ENCODE peak calls at places on chromosome 14, in four cellular contexts. X, R, L and Z are unnamed samples.

GRCh38 chr14:68312300-68312699 is 480.6 kb downstream of the ZFP36L1 start:
- DNase-seq in X (no peak), R (no peak), L (no peak), Z (no peak)

GRCh38 chr14:93906341-93907329 is 20.5 kb upstream of the FAM181A start:
- DNase-seq in X (no peak), R (peak; percentile 56), L (peak; percentile 3), Z (no peak)

GRCh38 chr14:19800282-19801117 is 3.1 kb upstream of the OR4N2 start:
- DNase-seq in X (no peak), R (no peak), L (no peak), Z (no peak)

GRCh38 chr14:69554500-69554899 is 20.2 kb downstream of the CCDC177 start:
- DNase-seq in X (no peak), R (no peak), L (no peak), Z (no peak)

GRCh38 chr14:75607842-75608640 is 29.6 kb downstream of the FLVCR2 start:
- DNase-seq in X (no peak), R (no peak), L (no peak), Z (no peak)

GRCh38 chr14:94028450-94028826 is 2.3 kb downstream of the OTUB2 start:
- DNase-seq in X (no peak), R (no peak), L (no peak), Z (no peak)

GRCh38 chr14:80624581-80624980 is 317.0 kb downstream of the CEP128 start:
- DNase-seq in X (no peak), R (no peak), L (no peak), Z (no peak)

GRCh38 chr14:23863836-23864235 is 89.7 kb upstream of the DHRS4 start:
- DNase-seq in X (no peak), R (no peak), L (no peak), Z (no peak)

GRCh38 chr14:20723458-20723857 is 22.2 kb upstream of the EDDM3A start:
- DNase-seq in X (no peak), R (no peak), L (no peak), Z (no peak)

DNA sequence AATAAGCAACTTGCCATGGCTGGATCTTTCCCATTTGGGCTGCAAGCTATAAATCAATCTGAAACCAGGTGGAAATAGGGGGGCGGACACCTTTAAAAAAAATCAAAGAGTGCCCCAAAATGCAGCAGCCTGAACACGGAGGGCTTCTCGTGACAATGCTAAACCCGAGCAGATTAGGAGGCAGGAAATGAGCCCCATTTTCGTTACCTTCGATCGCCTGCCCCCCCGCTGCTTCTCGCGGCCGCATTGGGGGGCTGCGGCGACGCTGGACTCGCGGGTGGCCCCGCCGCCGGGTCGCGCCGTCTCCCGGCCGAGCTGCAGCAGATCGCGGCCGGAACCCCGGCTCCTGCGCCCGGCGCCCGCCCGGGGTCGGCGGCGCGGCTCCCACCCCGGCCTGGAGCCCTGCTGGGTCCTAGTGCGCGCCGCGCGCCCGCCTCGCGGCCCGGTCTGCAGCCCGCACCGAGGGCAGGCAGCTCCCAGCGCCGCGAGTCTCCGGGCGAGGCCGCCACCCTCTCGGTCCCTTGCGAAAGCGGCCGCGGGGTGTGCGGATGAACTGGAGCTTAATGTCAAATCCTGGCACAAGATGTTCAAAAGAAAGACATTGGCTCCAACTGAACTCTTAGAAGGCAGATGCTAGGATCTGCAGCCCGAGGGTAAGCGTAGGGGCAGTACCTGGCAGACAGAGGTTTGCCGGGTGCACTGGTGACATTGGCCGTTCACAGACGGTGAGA is 202.0 kb upstream of the FOXN3 start:
- DNase-seq in X (no peak), R (peak; percentile 38), L (peak; percentile 73), Z (no peak)
- TF ChIP-seq CTCF in X (no peak), R (no peak), L (no peak), Z (no peak)

GRCh38 chr14:64185184-64185583 is 109.0 kb downstream of the ESR2 start:
- DNase-seq in X (no peak), R (no peak), L (no peak), Z (no peak)
- TF ChIP-seq CTCF in X (no peak), R (no peak), L (no peak), Z (no peak)

DNA sequence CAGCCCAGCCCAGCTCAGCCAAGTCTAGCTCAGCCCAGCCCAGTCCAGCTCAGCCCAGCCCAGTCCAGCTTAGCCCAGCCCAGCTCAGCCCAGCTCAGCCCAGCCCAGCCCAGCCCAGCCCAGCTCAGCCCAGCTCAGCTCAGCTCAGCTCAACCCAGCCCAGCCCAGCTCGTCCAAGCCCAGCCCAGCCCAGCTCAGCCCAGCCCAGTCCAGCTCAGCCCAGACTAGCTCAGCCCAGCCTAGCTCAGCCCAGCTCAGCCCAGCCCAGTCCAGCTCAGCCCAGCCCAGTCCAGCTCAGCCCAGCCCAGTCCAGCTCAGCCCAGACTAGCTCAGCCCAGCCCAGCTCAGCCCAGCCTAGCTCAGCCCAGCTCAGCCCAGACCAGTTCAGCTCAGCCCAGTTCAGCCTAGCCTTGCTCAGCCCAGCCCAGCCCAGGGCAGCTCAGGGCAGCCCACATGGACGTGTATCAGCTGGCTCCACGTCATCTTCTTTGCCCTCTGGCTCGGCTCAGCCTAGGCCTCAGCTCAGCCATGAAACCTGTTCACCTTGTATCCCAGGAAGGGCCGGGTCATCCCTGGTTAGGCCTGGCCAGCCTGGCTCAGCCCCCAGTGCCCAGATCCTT is 185.6 kb downstream of the TMEM121 start:
- DNase-seq in X (no peak), R (no peak), L (no peak), Z (no peak)
- TF ChIP-seq CTCF in X (no peak), R (no peak), L (no peak), Z (no peak)

GRCh38 chr14:72942934-72943333 is 16.7 kb downstream of the DCAF4 start:
- DNase-seq in X (no peak), R (no peak), L (no peak), Z (no peak)
- TF ChIP-seq CTCF in X (no peak), R (no peak), L (no peak), Z (no peak)

DNA sequence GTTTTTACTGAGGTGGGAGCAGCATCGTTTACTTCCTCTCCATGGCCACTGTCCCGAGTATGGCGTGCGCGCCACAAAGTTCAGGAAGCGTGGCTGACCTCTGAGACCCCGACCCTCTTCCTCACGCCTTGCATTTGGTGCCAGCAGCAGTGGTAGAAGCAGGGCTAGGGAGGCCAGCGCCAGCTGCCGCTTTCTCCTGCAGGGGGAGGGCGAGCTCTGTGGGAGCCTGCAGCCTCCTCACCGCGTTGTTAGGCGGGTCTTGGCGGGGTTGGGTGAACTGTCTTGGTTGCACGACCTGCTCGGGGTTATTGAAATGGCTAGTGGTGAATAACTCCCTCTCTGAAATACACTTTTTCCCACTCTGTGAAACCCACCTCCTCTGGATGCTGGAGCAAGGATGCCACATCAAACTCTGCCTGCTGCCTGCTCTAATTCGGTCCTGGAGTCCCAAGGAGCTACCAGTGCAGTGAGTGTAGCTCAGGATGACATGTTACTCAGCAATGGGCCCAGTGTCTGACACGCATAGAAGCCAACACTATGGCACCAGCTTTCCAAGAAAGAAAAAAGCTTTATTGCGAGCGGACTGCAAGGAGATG is 22.3 kb upstream of the TDRD9 start:
- DNase-seq in X (no peak), R (no peak), L (no peak), Z (no peak)
- TF ChIP-seq CTCF in X (peak; percentile 37), R (no peak), L (no peak), Z (peak; percentile 48)

GRCh38 chr14:73937012-73937411 is 12.9 kb downstream of the FAM161B start:
- DNase-seq in X (no peak), R (no peak), L (no peak), Z (no peak)

GRCh38 chr14:73935666-73936065 is 14.2 kb downstream of the FAM161B start:
- DNase-seq in X (no peak), R (peak; percentile 75), L (no peak), Z (no peak)
- TF ChIP-seq CTCF in X (peak; percentile 36), R (no peak), L (no peak), Z (peak; percentile 50)

GRCh38 chr14:60679566-60680258 is 30.4 kb upstream of the SIX1 start:
- DNase-seq in X (no peak), R (no peak), L (no peak), Z (no peak)

GRCh38 chr14:60680511-60680910 is 31.2 kb upstream of the SIX1 start:
- DNase-seq in X (no peak), R (no peak), L (no peak), Z (no peak)

GRCh38 chr14:60681271-60681670 is 32.0 kb upstream of the SIX1 start:
- DNase-seq in X (no peak), R (no peak), L (no peak), Z (no peak)

GRCh38 chr14:60686865-60687264 is 37.3 kb downstream of the SIX4 start:
- DNase-seq in X (no peak), R (no peak), L (no peak), Z (no peak)

GRCh38 chr14:60684203-60684602 is 34.9 kb upstream of the SIX1 start:
- DNase-seq in X (no peak), R (no peak), L (no peak), Z (no peak)
- TF ChIP-seq CTCF in X (no peak), R (no peak), L (no peak), Z (no peak)

GRCh38 chr14:73500360-73500759 is 9.6 kb downstream of the RIOX1 start:
- DNase-seq in X (no peak), R (no peak), L (no peak), Z (no peak)
- TF ChIP-seq CTCF in X (no peak), R (no peak), L (no peak), Z (no peak)

DNA sequence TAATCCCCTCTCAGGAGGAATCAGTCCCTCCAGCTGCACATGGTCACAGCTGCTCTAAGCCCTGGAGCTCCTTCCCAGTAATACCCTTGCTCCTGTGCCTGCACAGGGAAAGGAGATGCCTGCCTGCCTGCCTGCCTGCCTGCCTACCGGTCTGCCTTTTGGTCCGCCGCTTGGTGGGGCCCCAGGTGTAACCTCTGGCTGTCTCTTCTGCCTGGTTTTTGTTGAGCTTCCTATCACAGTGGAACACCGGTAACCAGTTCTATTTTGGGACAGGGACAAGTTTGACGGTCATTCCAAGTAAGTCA is 99.8 kb downstream of the DAD1 start:
- DNase-seq in X (no peak), R (no peak), L (no peak), Z (no peak)
- TF ChIP-seq CTCF in X (no peak), R (no peak), L (no peak), Z (no peak)

DNA sequence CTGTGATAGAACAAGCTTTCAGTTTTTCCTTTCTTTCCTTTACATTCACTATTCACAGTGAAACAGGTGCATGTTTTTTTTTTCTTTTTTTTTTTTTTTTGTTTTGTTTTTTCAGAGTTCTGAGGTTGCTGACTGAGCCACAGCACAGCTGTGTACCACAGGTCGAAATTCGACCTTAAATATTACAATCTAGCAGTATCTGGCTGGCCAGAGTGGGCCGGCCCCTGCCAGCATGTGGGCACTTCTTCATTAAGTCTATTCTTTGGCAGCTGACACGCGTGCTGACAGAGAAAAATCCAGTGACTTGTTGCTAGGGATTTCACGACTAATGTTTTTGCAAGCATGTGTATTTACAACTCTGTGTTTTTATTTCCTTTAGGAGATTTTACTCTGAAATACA is 33.9 kb downstream of the FBXO33 start:
- DNase-seq in X (no peak), R (no peak), L (no peak), Z (no peak)
- TF ChIP-seq CTCF in X (no peak), R (no peak), L (no peak), Z (no peak)